ENCODE peak calls at places on chromosomes 6 and 20, in six cellular contexts. M is endothelial cell, I is hypothalamus, L is renal cortical epithelial cell, Q is hepatocyte, K is stomach. A is an unnamed sample.

GRCh38 chr6:34189806-34190503 is 44.1 kb upstream of the GRM4 start:
- DNase-seq in M (no peak), I (peak), L (no peak), Q (no peak), K (no peak), A (peak)

GRCh38 chr6:122696079-122696478 is 83.4 kb upstream of the FABP7 start:
- DNase-seq in M (no peak), I (no peak), L (peak), Q (no peak), K (no peak), A (no peak)

GRCh38 chr6:80477591-80478370 is 371.3 kb downstream of the BCKDHB start:
- DNase-seq in M (no peak), I (no peak), L (peak), Q (peak), K (no peak), A (no peak)

GRCh38 chr6:12748815-12749521 is 32.4 kb downstream of the PHACTR1 start:
- DNase-seq in M (peak), I (no peak), L (no peak), Q (no peak), K (no peak), A (no peak)

GRCh38 chr20:32326507-32326851 is 31.7 kb upstream of the ASXL1 start:
- DNase-seq in M (no peak), I (no peak), L (peak), Q (peak), K (no peak), A (no peak)

GRCh38 chr6:105509506-105510331 is 106.8 kb upstream of the PREP start:
- DNase-seq in M (peak), I (no peak), L (no peak), Q (peak), K (no peak), A (no peak)

GRCh38 chr6:147534116-147534865 is 25.8 kb downstream of the SAMD5 start:
- DNase-seq in M (no peak), I (no peak), L (peak), Q (no peak), K (no peak), A (no peak)

GRCh38 chr20:37673429-37673828 is 20.4 kb upstream of the CTNNBL1 start:
- DNase-seq in M (no peak), I (no peak), L (no peak), Q (no peak), K (no peak), A (no peak)

GRCh38 chr20:50303573-50304500 is 113.2 kb downstream of the CEBPB start:
- DNase-seq in M (no peak), I (peak), L (peak), Q (peak), K (peak), A (peak)

GRCh38 chr6:134908906-134909516 is 40.9 kb downstream of the ALDH8A1 start:
- DNase-seq in M (no peak), I (peak), L (peak), Q (peak), K (peak), A (peak)

GRCh38 chr6:42451595-42452170 is at the start of gene TRERF1:
- DNase-seq in M (peak), I (peak), L (peak), Q (peak), K (peak), A (peak)

GRCh38 chr20:8303651-8304050 is 171.6 kb downstream of the PLCB1 start:
- DNase-seq in M (no peak), I (no peak), L (no peak), Q (no peak), K (no peak), A (no peak)

GRCh38 chr6:107576852-107577251 is 86.9 kb downstream of the SOBP start:
- DNase-seq in M (no peak), I (no peak), L (peak), Q (no peak), K (no peak), A (no peak)

GRCh38 chr6:5638666-5639065 is 368.1 kb downstream of the NRN1 start:
- DNase-seq in M (no peak), I (peak), L (no peak), Q (no peak), K (no peak), A (no peak)

GRCh38 chr6:99490608-99491007 is 24.6 kb downstream of the USP45 start:
- DNase-seq in M (no peak), I (no peak), L (no peak), Q (no peak), K (no peak), A (no peak)

GRCh38 chr6:39836621-39837020 is 44.4 kb downstream of the DAAM2 start:
- DNase-seq in M (no peak), I (no peak), L (no peak), Q (no peak), K (no peak), A (no peak)

GRCh38 chr6:122752493-122752892 is 27.0 kb upstream of the FABP7 start:
- DNase-seq in M (no peak), I (no peak), L (no peak), Q (no peak), K (no peak), A (no peak)

GRCh38 chr6:3987072-3987471 is 91.9 kb downstream of the FAM217A start:
- DNase-seq in M (no peak), I (no peak), L (peak), Q (peak), K (no peak), A (no peak)

GRCh38 chr20:34222208-34222607 is 19.0 kb upstream of the ASIP start:
- DNase-seq in M (no peak), I (no peak), L (peak), Q (peak), K (no peak), A (no peak)

GRCh38 chr6:111951439-111952140 is 78.3 kb upstream of the FYN start:
- DNase-seq in M (no peak), I (no peak), L (no peak), Q (no peak), K (no peak), A (peak)

GRCh38 chr6:113184736-113185135 is 672.4 kb upstream of the MARCKS start:
- DNase-seq in M (no peak), I (peak), L (no peak), Q (no peak), K (no peak), A (no peak)

GRCh38 chr20:40218296-40218955 is 470.6 kb downstream of the MAFB start:
- DNase-seq in M (no peak), I (no peak), L (no peak), Q (no peak), K (no peak), A (no peak)

A was measured in aorta.